ENCODE peak calls at places on chromosome 20, in five cellular contexts. J, K, W, C and E are unnamed samples.

GRCh38 chr20:62666736-62667529 is 24.6 kb downstream of the SLCO4A1 start:
- DNase-seq in J (no peak), K (no peak), W (no peak), C (no peak), E (no peak)

GRCh38 chr20:58306421-58307261 is 2.9 kb upstream of the RAB22A start:
- DNase-seq in J (no peak), K (peak; percentile 27), W (peak; percentile 70), C (no peak), E (peak; percentile 89)

GRCh38 chr20:5652626-5653573 is 97.3 kb upstream of the SHLD1 start:
- DNase-seq in J (no peak), K (no peak), W (peak; percentile 84), C (no peak), E (no peak)

GRCh38 chr20:13034936-13035335 is 26.2 kb downstream of the SPTLC3 start:
- DNase-seq in J (no peak), K (no peak), W (no peak), C (no peak), E (no peak)

GRCh38 chr20:3133156-3133555 is 26.5 kb downstream of the FASTKD5 start:
- DNase-seq in J (no peak), K (no peak), W (peak; percentile 48), C (no peak), E (no peak)

GRCh38 chr20:35252037-35252461 is 25.6 kb downstream of the MMP24 start:
- DNase-seq in J (no peak), K (no peak), W (no peak), C (no peak), E (no peak)

GRCh38 chr20:23445596-23446217 is 6.2 kb downstream of the CSTL1 start:
- DNase-seq in J (peak; percentile 16), K (no peak), W (peak; percentile 82), C (no peak), E (no peak)

GRCh38 chr20:63186528-63187316 is 29.2 kb downstream of the YTHDF1 start:
- DNase-seq in J (peak; percentile 40), K (no peak), W (no peak), C (no peak), E (no peak)

GRCh38 chr20:1870792-1871550 is 24.2 kb upstream of the SIRPA start:
- DNase-seq in J (no peak), K (no peak), W (no peak), C (no peak), E (no peak)

GRCh38 chr20:36754656-36755222 is 8.8 kb upstream of the NDRG3 start:
- DNase-seq in J (peak; percentile 37), K (no peak), W (peak; percentile 93), C (no peak), E (peak; percentile 69)

GRCh38 chr20:57500235-57500634 is 24.7 kb downstream of the CTCFL start:
- DNase-seq in J (no peak), K (no peak), W (no peak), C (no peak), E (no peak)

GRCh38 chr20:46240065-46240464 is 68.2 kb downstream of the CDH22 start:
- DNase-seq in J (no peak), K (no peak), W (no peak), C (no peak), E (no peak)

GRCh38 chr20:32560989-32561830 is 23.9 kb downstream of the NOL4L start:
- DNase-seq in J (no peak), K (no peak), W (peak; percentile 33), C (no peak), E (no peak)

GRCh38 chr20:34083137-34083536 is 28.9 kb downstream of the EIF2S2 start:
- DNase-seq in J (no peak), K (no peak), W (peak; percentile 95), C (peak; percentile 86), E (no peak)

GRCh38 chr20:8766868-8767390 is 302.0 kb upstream of the PLCB4 start:
- DNase-seq in J (no peak), K (no peak), W (no peak), C (no peak), E (no peak)

GRCh38 chr20:58721951-58722371 is 29.4 kb downstream of the NPEPL1 start:
- DNase-seq in J (no peak), K (no peak), W (no peak), C (peak; percentile 70), E (peak; percentile 38)